ENCODE peak calls at places on chromosomes 1 and 21, in seven cellular contexts. C, X, U, Z, N, Y and F are unnamed samples. For H3K4me1, the result is how much of the 10 kb centered on the place peaks cover.

GRCh38 chr1:71721532-71721931 is 560.8 kb downstream of the NEGR1 start:
- DNase-seq in C (no peak), X (no peak), U (no peak), Z (no peak), N (no peak), Y (no peak), F (no peak)

GRCh38 chr1:220301630-220302029 is 29.4 kb upstream of the RAB3GAP2 start:
- DNase-seq in C (no peak), X (no peak), U (no peak), Z (no peak), N (no peak), Y (no peak), F (no peak)

GRCh38 chr1:87682565-87682964 is 353.9 kb downstream of the LMO4 start:
- DNase-seq in C (no peak), X (no peak), U (no peak), Z (no peak), N (no peak), Y (no peak), F (no peak)

GRCh38 chr1:215797859-215798258 is 230.8 kb downstream of the KCTD3 start:
- DNase-seq in C (no peak), X (no peak), U (no peak), Z (no peak), N (no peak), Y (no peak), F (no peak)

GRCh38 chr1:93701619-93702018 is 20.0 kb upstream of the BCAR3 start:
- DNase-seq in C (peak), X (no peak), U (no peak), Z (peak), N (no peak), Y (peak), F (peak)

GRCh38 chr21:42639646-42640152 is 13.7 kb upstream of the PDE9A start:
- DNase-seq in C (no peak), X (no peak), U (no peak), Z (no peak), N (no peak), Y (no peak), F (no peak)

GRCh38 chr1:115166531-115167091 is 77.3 kb upstream of the TSPAN2 start:
- DNase-seq in C (no peak), X (no peak), U (peak), Z (no peak), N (no peak), Y (no peak), F (no peak)

GRCh38 chr1:85746777-85747176 is 38.5 kb upstream of the ZNHIT6 start:
- DNase-seq in C (no peak), X (no peak), U (no peak), Z (no peak), N (no peak), Y (no peak), F (no peak)

GRCh38 chr1:178145605-178146004 is 51.7 kb downstream of the RASAL2 start:
- DNase-seq in C (no peak), X (no peak), U (no peak), Z (no peak), N (no peak), Y (no peak), F (no peak)

GRCh38 chr1:61088163-61088840 is 5.9 kb downstream of the NFIA start:
- DNase-seq in C (no peak), X (no peak), U (no peak), Z (no peak), N (no peak), Y (no peak), F (no peak)
- H3K4me3 ChIP-seq in C (no peak), X (no peak), U (peak), Z (no peak), N (no peak), Y (no peak), F (peak)

DNA sequence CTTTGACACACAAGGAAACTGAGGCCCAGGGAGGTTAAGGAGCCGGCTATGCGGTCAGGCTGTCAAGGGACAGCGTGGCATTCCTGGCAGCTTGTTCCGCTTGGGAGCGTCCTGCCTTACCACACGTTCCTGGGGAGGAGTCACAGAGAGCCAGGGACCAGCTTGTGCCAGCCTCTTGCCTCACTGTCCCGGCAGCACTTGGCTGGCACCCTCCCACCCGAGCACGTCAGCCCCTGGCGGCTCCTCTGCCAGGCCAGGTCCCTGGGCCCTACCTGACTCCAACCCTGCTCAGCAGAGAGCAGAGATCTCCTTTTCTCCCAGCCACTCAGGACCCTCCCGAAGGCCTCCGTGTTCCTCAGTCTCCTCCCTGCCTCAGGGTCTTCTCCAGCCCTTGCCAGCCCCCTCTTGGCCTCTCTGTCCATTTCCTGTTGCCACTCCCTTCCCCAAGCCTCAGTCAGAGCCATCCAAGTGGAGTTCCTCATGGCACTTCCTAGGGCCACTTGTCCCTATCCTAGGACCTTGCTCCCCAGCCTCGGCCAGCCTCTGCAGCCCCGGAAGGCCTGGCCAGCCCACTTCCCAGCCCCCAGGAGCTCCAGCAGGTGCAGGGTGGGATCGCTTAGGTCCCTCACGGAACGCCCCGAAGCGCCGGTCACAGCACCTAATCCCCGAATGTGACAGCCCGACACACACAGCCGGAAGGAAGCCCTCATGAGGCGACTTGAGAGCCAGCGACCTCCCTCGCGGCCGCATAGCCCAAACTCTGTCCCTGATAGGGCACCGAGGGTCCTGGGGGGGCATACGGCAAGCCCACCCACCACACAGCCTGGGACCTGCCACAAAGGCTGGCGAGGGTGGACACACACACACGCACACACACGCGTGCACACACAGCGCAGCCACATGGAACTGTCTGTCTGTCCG is 130.3 kb downstream of the CASZ1 start:
- DNase-seq in C (no peak), X (no peak), U (no peak), Z (peak), N (peak), Y (no peak), F (peak)
- H3K4me1 ChIP-seq in C (under half), X (under half), U (half or more), Z (half or more), N (half or more), Y (under half), F (under half)

GRCh38 chr1:68808351-68808750 is 311.5 kb upstream of the DEPDC1 start:
- DNase-seq in C (no peak), X (no peak), U (no peak), Z (no peak), N (no peak), Y (no peak), F (no peak)
- H3K4me3 ChIP-seq in C (no peak), X (no peak), U (no peak), Z (no peak), N (no peak), Y (no peak), F (no peak)

GRCh38 chr1:56574794-56575193 is 4.6 kb downstream of the PLPP3 start:
- DNase-seq in C (no peak), X (no peak), U (no peak), Z (no peak), N (no peak), Y (no peak), F (no peak)
- H3K4me1 ChIP-seq in C (under half), X (under half), U (half or more), Z (under half), N (under half), Y (half or more), F (under half)

DNA sequence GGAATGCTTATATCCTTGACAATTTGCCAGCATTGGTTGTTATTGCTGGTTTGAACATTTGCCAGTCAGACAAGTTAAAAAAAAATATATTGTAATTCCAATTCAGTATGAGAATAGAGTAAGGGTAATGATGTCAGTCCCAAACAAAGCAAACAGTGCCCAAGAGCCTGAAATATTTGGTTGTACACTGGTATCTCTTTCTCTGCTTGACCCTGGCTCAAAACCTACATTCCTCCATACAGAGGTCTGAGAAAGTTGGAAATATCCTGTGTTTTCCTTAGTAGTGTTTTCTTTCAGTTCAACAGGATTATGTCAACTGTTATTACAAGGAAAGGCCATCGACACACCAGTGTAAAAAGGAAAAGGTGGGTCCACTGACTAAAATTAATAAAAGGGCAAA is 145.6 kb downstream of the MRPL39 start:
- DNase-seq in C (no peak), X (no peak), U (no peak), Z (no peak), N (no peak), Y (peak), F (no peak)
- H3K4me3 ChIP-seq in C (no peak), X (no peak), U (no peak), Z (no peak), N (no peak), Y (no peak), F (no peak)

GRCh38 chr1:64923294-64923718 is 43.0 kb downstream of the JAK1 start:
- DNase-seq in C (no peak), X (no peak), U (peak), Z (no peak), N (no peak), Y (no peak), F (no peak)

GRCh38 chr1:64920936-64921589 is 45.3 kb downstream of the JAK1 start:
- DNase-seq in C (no peak), X (no peak), U (peak), Z (no peak), N (no peak), Y (peak), F (no peak)

GRCh38 chr1:64921761-64922160 is 44.6 kb downstream of the JAK1 start:
- DNase-seq in C (no peak), X (no peak), U (no peak), Z (no peak), N (no peak), Y (peak), F (no peak)

GRCh38 chr1:64925594-64925993 is 40.8 kb downstream of the JAK1 start:
- DNase-seq in C (no peak), X (no peak), U (peak), Z (no peak), N (no peak), Y (no peak), F (no peak)

GRCh38 chr1:64922336-64922735 is 44.0 kb downstream of the JAK1 start:
- DNase-seq in C (no peak), X (no peak), U (no peak), Z (no peak), N (no peak), Y (no peak), F (no peak)
- H3K4me1 ChIP-seq in C (under half), X (under half), U (half or more), Z (half or more), N (under half), Y (half or more), F (under half)

DNA sequence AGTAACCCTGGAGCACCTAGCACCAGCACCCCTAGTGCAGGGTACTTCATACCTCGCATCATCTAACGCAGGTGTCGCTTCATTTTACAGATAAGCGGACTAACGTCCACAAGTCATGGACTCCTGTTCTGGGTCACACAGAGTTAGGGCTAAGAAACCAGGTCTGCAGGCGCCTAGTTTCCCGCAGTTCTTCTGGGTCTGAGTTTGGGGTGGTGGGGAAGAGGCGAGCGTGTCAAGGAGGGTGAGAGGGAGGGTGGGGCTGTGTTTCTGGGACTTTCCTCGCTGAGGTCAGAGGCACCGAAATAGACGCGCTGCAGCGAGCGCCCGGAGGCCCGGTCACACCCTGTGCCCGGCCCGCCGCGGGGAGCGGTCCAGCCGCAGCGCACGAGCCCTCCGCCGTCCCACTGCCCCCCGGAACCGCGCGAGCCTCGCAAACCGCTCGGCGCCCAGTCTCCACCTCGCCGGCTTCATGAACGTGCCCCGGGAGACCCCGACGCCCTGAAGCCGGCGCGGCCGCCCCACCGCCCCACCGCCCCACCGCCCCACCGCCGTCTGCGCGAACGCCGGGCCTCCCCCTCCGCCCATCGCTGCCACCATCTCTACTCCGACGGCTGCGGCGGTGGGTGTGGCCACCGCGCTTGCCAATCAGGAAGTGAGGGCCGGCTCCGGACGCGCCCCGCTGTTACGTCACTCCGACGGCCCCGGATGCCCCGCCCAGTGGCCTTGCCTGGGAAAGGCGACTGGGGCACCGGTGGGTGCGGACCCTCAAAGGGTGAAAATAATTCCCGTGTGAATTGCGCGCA is 12.3 kb downstream of the IFI6 start:
- DNase-seq in C (peak), X (peak), U (peak), Z (peak), N (peak), Y (peak), F (peak)
- H3K4me3 ChIP-seq in C (peak), X (peak), U (peak), Z (peak), N (peak), Y (peak), F (peak)

DNA sequence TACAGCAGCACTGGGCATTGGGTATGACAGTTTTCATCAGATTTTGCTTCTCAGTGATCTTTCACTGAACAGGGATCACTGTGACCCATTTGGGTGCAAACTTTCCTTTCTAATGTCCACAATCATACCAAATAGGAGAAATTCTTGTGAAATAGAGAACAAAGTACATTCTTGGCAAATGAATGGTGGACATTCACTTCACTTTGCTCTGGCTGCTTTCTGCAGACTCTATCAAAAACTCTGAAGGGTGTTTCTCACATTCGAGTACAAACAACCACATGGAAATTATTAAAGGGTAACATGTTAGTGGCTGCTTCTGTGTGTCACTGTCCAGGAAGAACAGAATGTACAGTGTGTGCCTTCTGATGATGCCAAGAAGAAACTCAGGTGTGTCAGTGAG is 61.9 kb upstream of the ADAM30 start:
- DNase-seq in C (no peak), X (no peak), U (no peak), Z (no peak), N (no peak), Y (peak), F (no peak)
- H3K4me1 ChIP-seq in C (under half), X (under half), U (under half), Z (under half), N (half or more), Y (half or more), F (half or more)

GRCh38 chr21:39637971-39638628 is 25.4 kb downstream of the B3GALT5 start:
- DNase-seq in C (no peak), X (peak), U (peak), Z (no peak), N (no peak), Y (no peak), F (no peak)
- H3K4me3 ChIP-seq in C (no peak), X (no peak), U (no peak), Z (no peak), N (no peak), Y (no peak), F (no peak)

DNA sequence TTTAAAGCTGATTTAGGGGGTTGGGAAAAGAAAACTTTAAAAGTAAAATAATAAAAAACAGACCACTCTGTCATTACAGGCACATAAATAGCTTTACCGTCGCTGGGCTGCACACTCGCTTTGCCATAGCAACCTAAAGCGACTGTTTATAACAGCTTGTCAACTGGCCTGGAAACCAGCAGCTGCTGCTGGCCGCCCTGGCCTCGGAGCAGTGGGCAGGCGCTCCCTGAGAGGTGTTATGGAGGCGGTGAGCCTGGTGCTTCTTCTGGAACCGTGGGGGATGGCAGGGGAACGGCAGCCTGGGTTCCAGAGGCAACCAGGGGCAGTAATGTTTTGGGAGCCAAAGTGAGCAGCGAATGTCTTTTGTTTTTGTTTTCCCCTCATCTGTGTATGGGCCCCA is 45.7 kb downstream of the ATP2B4 start:
- DNase-seq in C (no peak), X (peak), U (no peak), Z (peak), N (peak), Y (peak), F (peak)
- H3K4me1 ChIP-seq in C (half or more), X (under half), U (half or more), Z (half or more), N (half or more), Y (half or more), F (under half)